ENCODE peak calls at places on chromosomes 3 and 15, in nine cellular contexts. One of them, this sample, is unnamed.

GRCh38 chr3:18743761-18744160 is 318.6 kb upstream of the SATB1 start:
- DNase-seq in dermis blood vessel endothelial cell: no peak
- DNase-seq in EH: no peak
- DNase-seq in A549: no peak
- DNase-seq in NCI-H460: no peak
- DNase-seq in kidney glomerular epithelial cell: no peak
- DNase-seq in NCI-H1105: no peak
- DNase-seq in type B pancreatic cell: no peak
- DNase-seq in anterior cingulate cortex: no peak
- DNase-seq in this sample: no peak

GRCh38 chr3:177131927-177132636 is 65.2 kb downstream of the TBL1XR1 start:
- DNase-seq in EH: no peak
- DNase-seq in kidney glomerular epithelial cell: no peak
- DNase-seq in A549: no peak
- DNase-seq in type B pancreatic cell: no peak
- DNase-seq in dermis blood vessel endothelial cell: no peak
- DNase-seq in NCI-H1105: no peak
- DNase-seq in NCI-H460: no peak
- DNase-seq in anterior cingulate cortex: no peak
- DNase-seq in this sample: no peak

GRCh38 chr3:154275308-154275707 is 49.0 kb downstream of the DHX36 start:
- DNase-seq in NCI-H460: no peak
- DNase-seq in kidney glomerular epithelial cell: no peak
- DNase-seq in anterior cingulate cortex: no peak
- DNase-seq in dermis blood vessel endothelial cell: no peak
- DNase-seq in NCI-H1105: no peak
- DNase-seq in A549: no peak
- DNase-seq in EH: no peak
- DNase-seq in type B pancreatic cell: no peak
- DNase-seq in this sample: no peak

GRCh38 chr3:11382146-11382545 is 109.9 kb downstream of the ATG7 start:
- DNase-seq in A549: no peak
- DNase-seq in kidney glomerular epithelial cell: no peak
- DNase-seq in anterior cingulate cortex: no peak
- DNase-seq in EH: no peak
- DNase-seq in dermis blood vessel endothelial cell: no peak
- DNase-seq in NCI-H1105: no peak
- DNase-seq in type B pancreatic cell: no peak
- DNase-seq in NCI-H460: no peak
- DNase-seq in this sample: no peak

GRCh38 chr3:5115506-5116162 is 6.5 kb upstream of the ARL8B start:
- DNase-seq in EH: peak; percentile 46
- DNase-seq in kidney glomerular epithelial cell: no peak
- DNase-seq in NCI-H1105: no peak
- DNase-seq in dermis blood vessel endothelial cell: no peak
- DNase-seq in anterior cingulate cortex: no peak
- DNase-seq in A549: no peak
- DNase-seq in NCI-H460: no peak
- DNase-seq in type B pancreatic cell: no peak
- DNase-seq in this sample: peak; percentile 30

GRCh38 chr15:78343431-78343830 is 3.3 kb downstream of the CRABP1 start:
- DNase-seq in EH: no peak
- DNase-seq in kidney glomerular epithelial cell: no peak
- DNase-seq in A549: no peak
- DNase-seq in type B pancreatic cell: no peak
- DNase-seq in NCI-H460: no peak
- DNase-seq in anterior cingulate cortex: no peak
- DNase-seq in NCI-H1105: no peak
- DNase-seq in dermis blood vessel endothelial cell: no peak
- DNase-seq in this sample: no peak

GRCh38 chr15:101038327-101039003 is 119.3 kb downstream of the LRRK1 start:
- DNase-seq in A549: no peak
- DNase-seq in anterior cingulate cortex: no peak
- DNase-seq in NCI-H1105: no peak
- DNase-seq in kidney glomerular epithelial cell: no peak
- DNase-seq in NCI-H460: no peak
- DNase-seq in EH: no peak
- DNase-seq in type B pancreatic cell: no peak
- DNase-seq in dermis blood vessel endothelial cell: no peak
- DNase-seq in this sample: no peak

GRCh38 chr3:195896361-195897080 is 11.8 kb downstream of the TNK2 start:
- DNase-seq in NCI-H1105: no peak
- DNase-seq in NCI-H460: peak; percentile 49
- DNase-seq in A549: no peak
- DNase-seq in type B pancreatic cell: no peak
- DNase-seq in kidney glomerular epithelial cell: no peak
- DNase-seq in dermis blood vessel endothelial cell: peak; percentile 84
- DNase-seq in EH: peak; percentile 93
- DNase-seq in anterior cingulate cortex: no peak
- DNase-seq in this sample: peak; percentile 70

GRCh38 chr3:129593595-129594339 is 12.7 kb downstream of the PLXND1 start:
- DNase-seq in anterior cingulate cortex: no peak
- DNase-seq in A549: no peak
- DNase-seq in type B pancreatic cell: no peak
- DNase-seq in kidney glomerular epithelial cell: no peak
- DNase-seq in EH: peak; percentile 44
- DNase-seq in dermis blood vessel endothelial cell: peak; percentile 66
- DNase-seq in NCI-H460: no peak
- DNase-seq in NCI-H1105: peak; percentile 90
- DNase-seq in this sample: no peak

GRCh38 chr15:94563455-94563854 is 332.1 kb downstream of the MCTP2 start:
- DNase-seq in dermis blood vessel endothelial cell: no peak
- DNase-seq in A549: no peak
- DNase-seq in EH: no peak
- DNase-seq in NCI-H1105: no peak
- DNase-seq in NCI-H460: no peak
- DNase-seq in type B pancreatic cell: no peak
- DNase-seq in anterior cingulate cortex: no peak
- DNase-seq in kidney glomerular epithelial cell: no peak
- DNase-seq in this sample: no peak

GRCh38 chr3:66592927-66593625 is 92.3 kb upstream of the LRIG1 start:
- DNase-seq in EH: no peak
- DNase-seq in dermis blood vessel endothelial cell: no peak
- DNase-seq in anterior cingulate cortex: no peak
- DNase-seq in A549: no peak
- DNase-seq in type B pancreatic cell: no peak
- DNase-seq in NCI-H1105: no peak
- DNase-seq in kidney glomerular epithelial cell: no peak
- DNase-seq in NCI-H460: no peak
- DNase-seq in this sample: peak; percentile 20

GRCh38 chr3:111917300-111917699 is 58.2 kb downstream of the PHLDB2 start:
- DNase-seq in type B pancreatic cell: no peak
- DNase-seq in NCI-H460: no peak
- DNase-seq in anterior cingulate cortex: no peak
- DNase-seq in A549: peak; percentile 46
- DNase-seq in kidney glomerular epithelial cell: peak; percentile 57
- DNase-seq in EH: peak; percentile 58
- DNase-seq in dermis blood vessel endothelial cell: peak; percentile 93
- DNase-seq in NCI-H1105: no peak
- DNase-seq in this sample: no peak

GRCh38 chr15:62436235-62436634 is 271.1 kb upstream of the C2CD4B start:
- DNase-seq in kidney glomerular epithelial cell: no peak
- DNase-seq in EH: no peak
- DNase-seq in NCI-H1105: no peak
- DNase-seq in anterior cingulate cortex: no peak
- DNase-seq in type B pancreatic cell: no peak
- DNase-seq in A549: no peak
- DNase-seq in NCI-H460: no peak
- DNase-seq in dermis blood vessel endothelial cell: no peak
- DNase-seq in this sample: no peak

GRCh38 chr3:52779411-52780297 is 2.3 kb downstream of the ITIH1 start:
- DNase-seq in NCI-H460: no peak
- DNase-seq in type B pancreatic cell: peak; percentile 43
- DNase-seq in A549: no peak
- DNase-seq in kidney glomerular epithelial cell: no peak
- DNase-seq in NCI-H1105: no peak
- DNase-seq in anterior cingulate cortex: no peak
- DNase-seq in EH: no peak
- DNase-seq in dermis blood vessel endothelial cell: no peak
- DNase-seq in this sample: no peak

GRCh38 chr3:135576786-135577185 is 388.7 kb upstream of the PPP2R3A start:
- DNase-seq in type B pancreatic cell: no peak
- DNase-seq in anterior cingulate cortex: no peak
- DNase-seq in NCI-H460: no peak
- DNase-seq in dermis blood vessel endothelial cell: no peak
- DNase-seq in kidney glomerular epithelial cell: no peak
- DNase-seq in EH: no peak
- DNase-seq in NCI-H1105: peak; percentile 35
- DNase-seq in A549: no peak
- DNase-seq in this sample: no peak

GRCh38 chr3:157494581-157495281 is 8.5 kb downstream of the VEPH1 start:
- DNase-seq in kidney glomerular epithelial cell: no peak
- DNase-seq in type B pancreatic cell: no peak
- DNase-seq in NCI-H460: no peak
- DNase-seq in anterior cingulate cortex: no peak
- DNase-seq in EH: peak; percentile 70
- DNase-seq in NCI-H1105: peak; percentile 45
- DNase-seq in A549: no peak
- DNase-seq in dermis blood vessel endothelial cell: no peak
- DNase-seq in this sample: no peak

GRCh38 chr3:99269606-99270355 is 368.3 kb upstream of the DCBLD2 start:
- DNase-seq in NCI-H1105: no peak
- DNase-seq in NCI-H460: no peak
- DNase-seq in dermis blood vessel endothelial cell: no peak
- DNase-seq in A549: no peak
- DNase-seq in anterior cingulate cortex: no peak
- DNase-seq in kidney glomerular epithelial cell: no peak
- DNase-seq in EH: peak; percentile 66
- DNase-seq in type B pancreatic cell: no peak
- DNase-seq in this sample: peak; percentile 34

GRCh38 chr3:188954590-188955208 is 217.1 kb upstream of the TPRG1 start:
- DNase-seq in anterior cingulate cortex: peak; percentile 8
- DNase-seq in A549: peak; percentile 58
- DNase-seq in NCI-H460: peak; percentile 85
- DNase-seq in NCI-H1105: peak; percentile 97
- DNase-seq in EH: peak; percentile 87
- DNase-seq in type B pancreatic cell: peak; percentile 85
- DNase-seq in kidney glomerular epithelial cell: peak; percentile 60
- DNase-seq in dermis blood vessel endothelial cell: peak; percentile 94
- DNase-seq in this sample: peak; percentile 91

GRCh38 chr15:100254694-100255093 is 87.1 kb downstream of the ADAMTS17 start:
- DNase-seq in type B pancreatic cell: no peak
- DNase-seq in dermis blood vessel endothelial cell: no peak
- DNase-seq in EH: no peak
- DNase-seq in anterior cingulate cortex: no peak
- DNase-seq in NCI-H460: no peak
- DNase-seq in A549: no peak
- DNase-seq in NCI-H1105: no peak
- DNase-seq in kidney glomerular epithelial cell: no peak
- DNase-seq in this sample: no peak

GRCh38 chr3:98376631-98377030 is 13.8 kb upstream of the OR5K3 start:
- DNase-seq in NCI-H460: no peak
- DNase-seq in kidney glomerular epithelial cell: no peak
- DNase-seq in EH: no peak
- DNase-seq in type B pancreatic cell: no peak
- DNase-seq in NCI-H1105: no peak
- DNase-seq in anterior cingulate cortex: no peak
- DNase-seq in dermis blood vessel endothelial cell: no peak
- DNase-seq in A549: no peak
- DNase-seq in this sample: no peak

GRCh38 chr3:129663045-129663446 is 56.6 kb upstream of the PLXND1 start:
- DNase-seq in NCI-H1105: no peak
- DNase-seq in NCI-H460: no peak
- DNase-seq in EH: peak; percentile 46
- DNase-seq in anterior cingulate cortex: no peak
- DNase-seq in dermis blood vessel endothelial cell: no peak
- DNase-seq in A549: peak; percentile 42
- DNase-seq in kidney glomerular epithelial cell: peak; percentile 38
- DNase-seq in type B pancreatic cell: no peak
- DNase-seq in this sample: no peak

GRCh38 chr3:128278761-128279593 is 125.7 kb downstream of the EEFSEC start:
- DNase-seq in type B pancreatic cell: peak; percentile 77
- DNase-seq in dermis blood vessel endothelial cell: peak; percentile 58
- DNase-seq in NCI-H1105: no peak
- DNase-seq in NCI-H460: no peak
- DNase-seq in kidney glomerular epithelial cell: no peak
- DNase-seq in A549: no peak
- DNase-seq in EH: peak; percentile 95
- DNase-seq in anterior cingulate cortex: no peak
- DNase-seq in this sample: peak; percentile 93

GRCh38 chr3:53264718-53265117 is 8.9 kb upstream of the TKT start:
- DNase-seq in type B pancreatic cell: no peak
- DNase-seq in NCI-H460: no peak
- DNase-seq in dermis blood vessel endothelial cell: no peak
- DNase-seq in EH: no peak
- DNase-seq in kidney glomerular epithelial cell: no peak
- DNase-seq in NCI-H1105: no peak
- DNase-seq in anterior cingulate cortex: no peak
- DNase-seq in A549: no peak
- DNase-seq in this sample: no peak

GRCh38 chr15:33963831-33964664 is 4.2 kb upstream of the CHRM5 start:
- DNase-seq in NCI-H1105: no peak
- DNase-seq in anterior cingulate cortex: no peak
- DNase-seq in NCI-H460: peak; percentile 24
- DNase-seq in kidney glomerular epithelial cell: peak; percentile 34
- DNase-seq in EH: peak; percentile 54
- DNase-seq in dermis blood vessel endothelial cell: peak; percentile 68
- DNase-seq in A549: peak; percentile 24
- DNase-seq in type B pancreatic cell: no peak
- DNase-seq in this sample: peak; percentile 65

GRCh38 chr15:68820205-68820588 is 498 bp downstream of the ANP32A start:
- DNase-seq in NCI-H1105: peak; percentile 56
- DNase-seq in type B pancreatic cell: peak; percentile 77
- DNase-seq in EH: peak; percentile 42
- DNase-seq in NCI-H460: no peak
- DNase-seq in anterior cingulate cortex: no peak
- DNase-seq in dermis blood vessel endothelial cell: peak; percentile 47
- DNase-seq in kidney glomerular epithelial cell: peak; percentile 49
- DNase-seq in A549: peak; percentile 31
- DNase-seq in this sample: peak; percentile 14

GRCh38 chr3:193665370-193665989 is 72.5 kb downstream of the OPA1 start:
- DNase-seq in NCI-H1105: peak; percentile 20
- DNase-seq in EH: peak; percentile 40
- DNase-seq in NCI-H460: no peak
- DNase-seq in type B pancreatic cell: no peak
- DNase-seq in A549: no peak
- DNase-seq in kidney glomerular epithelial cell: peak; percentile 38
- DNase-seq in anterior cingulate cortex: no peak
- DNase-seq in dermis blood vessel endothelial cell: peak; percentile 67
- DNase-seq in this sample: peak; percentile 54

GRCh38 chr15:48754011-48754410 is 56.9 kb downstream of the CEP152 start:
- DNase-seq in kidney glomerular epithelial cell: no peak
- DNase-seq in EH: peak; percentile 74
- DNase-seq in anterior cingulate cortex: no peak
- DNase-seq in NCI-H460: peak; percentile 33
- DNase-seq in A549: no peak
- DNase-seq in type B pancreatic cell: no peak
- DNase-seq in NCI-H1105: no peak
- DNase-seq in dermis blood vessel endothelial cell: no peak
- DNase-seq in this sample: no peak